ENCODE peak calls at places on chromosomes 4 and X, in seven cellular contexts. One of them, this sample, is unnamed.

GRCh38 chr4:3508542-3508941 is 23.7 kb downstream of the LRPAP1 start:
- DNase-seq in nephron progenitor cell: no peak
- DNase-seq in brain microvascular endothelial cell: no peak
- DNase-seq in NCI-H446: no peak
- DNase-seq in stomach: no peak
- DNase-seq in EL: no peak
- DNase-seq in activated T-cell treated with anti-CD3 and anti-CD28 coated beads, Interleukin-2, amount 50 U/mL, for 1 hour: no peak
- DNase-seq in this sample: no peak

GRCh38 chr4:106208481-106209460 is 107.2 kb downstream of the TBCK start:
- DNase-seq in EL: no peak
- DNase-seq in activated T-cell treated with anti-CD3 and anti-CD28 coated beads, Interleukin-2, amount 50 U/mL, for 1 hour: no peak
- DNase-seq in NCI-H446: no peak
- DNase-seq in stomach: no peak
- DNase-seq in nephron progenitor cell: no peak
- DNase-seq in brain microvascular endothelial cell: no peak
- DNase-seq in this sample: no peak

GRCh38 chr4:24226018-24226417 is 336.2 kb upstream of the PPARGC1A start:
- DNase-seq in NCI-H446: no peak
- DNase-seq in nephron progenitor cell: no peak
- DNase-seq in activated T-cell treated with anti-CD3 and anti-CD28 coated beads, Interleukin-2, amount 50 U/mL, for 1 hour: no peak
- DNase-seq in stomach: no peak
- DNase-seq in EL: peak
- DNase-seq in brain microvascular endothelial cell: peak
- DNase-seq in this sample: no peak

GRCh38 chr4:41268024-41268423 is 11.3 kb downstream of the UCHL1 start:
- DNase-seq in activated T-cell treated with anti-CD3 and anti-CD28 coated beads, Interleukin-2, amount 50 U/mL, for 1 hour: no peak
- DNase-seq in NCI-H446: no peak
- DNase-seq in EL: no peak
- DNase-seq in nephron progenitor cell: no peak
- DNase-seq in stomach: no peak
- DNase-seq in brain microvascular endothelial cell: no peak
- DNase-seq in this sample: no peak

GRCh38 chrX:22748093-22748999 is 251.4 kb upstream of the DDX53 start:
- DNase-seq in stomach: peak
- DNase-seq in activated T-cell treated with anti-CD3 and anti-CD28 coated beads, Interleukin-2, amount 50 U/mL, for 1 hour: no peak
- DNase-seq in EL: peak
- DNase-seq in NCI-H446: peak
- DNase-seq in brain microvascular endothelial cell: peak
- DNase-seq in nephron progenitor cell: peak
- DNase-seq in this sample: no peak

GRCh38 chrX:36198575-36198974 is 279.0 kb downstream of the CFAP47 start:
- DNase-seq in stomach: no peak
- DNase-seq in nephron progenitor cell: no peak
- DNase-seq in NCI-H446: no peak
- DNase-seq in activated T-cell treated with anti-CD3 and anti-CD28 coated beads, Interleukin-2, amount 50 U/mL, for 1 hour: no peak
- DNase-seq in EL: no peak
- DNase-seq in brain microvascular endothelial cell: no peak
- DNase-seq in this sample: no peak

GRCh38 chrX:20477836-20478532 is 211.3 kb upstream of the RPS6KA3 start:
- DNase-seq in NCI-H446: no peak
- DNase-seq in activated T-cell treated with anti-CD3 and anti-CD28 coated beads, Interleukin-2, amount 50 U/mL, for 1 hour: no peak
- DNase-seq in brain microvascular endothelial cell: no peak
- DNase-seq in nephron progenitor cell: no peak
- DNase-seq in stomach: no peak
- DNase-seq in EL: no peak
- DNase-seq in this sample: no peak

GRCh38 chr4:71586087-71586763 is 197.7 kb downstream of the GC start:
- DNase-seq in stomach: no peak
- DNase-seq in brain microvascular endothelial cell: no peak
- DNase-seq in NCI-H446: no peak
- DNase-seq in activated T-cell treated with anti-CD3 and anti-CD28 coated beads, Interleukin-2, amount 50 U/mL, for 1 hour: no peak
- DNase-seq in nephron progenitor cell: no peak
- DNase-seq in EL: no peak
- DNase-seq in this sample: no peak